ENCODE peak calls at places on chromosomes 11 and 22, in eight cellular contexts. J is H4; H is stimulated activated CD4-positive, alpha-beta T cell treated with anti-CD3 and anti-CD28 coated beads, Interleukin-12 subunit alpha, Interleukin-12 subunit beta, amount 100 ng/mL, for 4 hours; C is activated CD8-positive, alpha-beta T cell treated with anti-CD3 and anti-CD28 coated beads for 36 hours; U is CD4-positive, alpha-beta memory T cell; K is AG08396; Z is mesenchymal stem cell; L is NCI-H1092. A is an unnamed sample.

GRCh38 chr11:27353593-27354358 is 9.2 kb downstream of the CCDC34 start:
- DNase-seq in K (peak), C (no peak), J (no peak), H (no peak), Z (no peak), U (no peak), L (no peak), A (no peak)

GRCh38 chr11:86916330-86916729 is 38.9 kb downstream of the FZD4 start:
- DNase-seq in U (no peak), Z (peak), L (no peak), J (peak), K (peak), H (no peak), C (no peak), A (no peak)

GRCh38 chr22:27782065-27782464 is 19.5 kb downstream of the MN1 start:
- DNase-seq in H (no peak), K (no peak), U (no peak), C (no peak), Z (no peak), L (no peak), J (no peak), A (no peak)

GRCh38 chr22:47036352-47036751 is 273.9 kb downstream of the TBC1D22A start:
- DNase-seq in H (no peak), Z (no peak), K (no peak), U (no peak), J (no peak), L (no peak), C (no peak), A (no peak)

GRCh38 chr22:22076937-22077703 is 94.5 kb upstream of the TOP3B start:
- DNase-seq in L (no peak), K (no peak), U (no peak), Z (no peak), J (no peak), C (no peak), H (no peak), A (no peak)

GRCh38 chr22:46592390-46592872 is 27.8 kb upstream of the GRAMD4 start:
- DNase-seq in K (peak), H (peak), J (peak), U (peak), Z (no peak), L (no peak), C (peak), A (no peak)

GRCh38 chr22:46060292-46061123 is 83.5 kb upstream of the WNT7B start:
- DNase-seq in U (no peak), H (no peak), K (no peak), J (no peak), L (no peak), Z (no peak), C (no peak), A (peak)

GRCh38 chr11:123640677-123641494 is 13.5 kb downstream of the SCN3B start:
- DNase-seq in Z (peak), C (peak), L (peak), U (peak), H (peak), J (peak), K (peak), A (peak)

GRCh38 chr11:579830-580601 is 3.7 kb downstream of the PHRF1 start:
- DNase-seq in Z (no peak), K (no peak), U (no peak), C (no peak), J (no peak), H (no peak), L (no peak), A (no peak)

GRCh38 chr11:124761301-124762021 is 629 bp downstream of the ESAM start:
- DNase-seq in Z (no peak), C (peak), J (no peak), H (no peak), L (no peak), U (no peak), K (no peak), A (peak)

GRCh38 chr11:47466701-47467250 is 17.8 kb upstream of the RAPSN start:
- DNase-seq in K (no peak), Z (no peak), U (no peak), C (no peak), H (no peak), L (peak), J (peak), A (peak)

GRCh38 chr11:122367809-122368231 is 251.8 kb upstream of the BLID start:
- DNase-seq in U (no peak), Z (peak), L (no peak), K (peak), C (no peak), H (no peak), J (peak), A (no peak)

GRCh38 chr11:99316761-99317475 is 296.2 kb downstream of the CNTN5 start:
- DNase-seq in J (no peak), C (no peak), K (no peak), H (no peak), L (no peak), U (no peak), Z (no peak), A (no peak)

GRCh38 chr11:61488651-61489291 is 19.8 kb upstream of the LRRC10B start:
- DNase-seq in J (no peak), U (no peak), C (no peak), Z (peak), L (no peak), H (no peak), K (peak), A (peak)

GRCh38 chr11:72069787-72070251 is 10.5 kb downstream of the NUMA1 start:
- DNase-seq in K (peak), H (no peak), U (no peak), J (peak), Z (peak), C (no peak), L (no peak), A (no peak)

GRCh38 chr11:77001524-77001923 is 32.7 kb upstream of the B3GNT6 start:
- DNase-seq in J (no peak), Z (no peak), K (no peak), L (no peak), C (no peak), U (no peak), H (no peak), A (no peak)

GRCh38 chr11:3867209-3868071 is 12.0 kb downstream of the STIM1 start:
- DNase-seq in C (peak), Z (no peak), H (no peak), U (no peak), L (no peak), K (no peak), J (no peak), A (no peak)

GRCh38 chr11:120136356-120136755 is 1.6 kb downstream of the TRIM29 start:
- DNase-seq in U (no peak), C (no peak), J (no peak), K (no peak), Z (no peak), H (no peak), L (no peak), A (peak)

GRCh38 chr11:114197799-114198500 is 98.2 kb upstream of the NNMT start:
- DNase-seq in Z (peak), U (no peak), L (peak), H (no peak), J (peak), C (no peak), K (peak), A (no peak)

GRCh38 chr11:10405858-10406592 is 49.0 kb upstream of the AMPD3 start:
- DNase-seq in L (peak), C (peak), J (peak), U (peak), Z (peak), K (peak), H (peak), A (peak)

GRCh38 chr11:65429069-65429681 is 6.6 kb downstream of the NEAT1 start:
- DNase-seq in J (peak), Z (peak), C (peak), H (no peak), K (peak), U (no peak), L (no peak), A (no peak)